ENCODE peak calls at places on chromosomes 6 and 20, in seven cellular contexts. One of them, this sample, is unnamed.

GRCh38 chr6:31308050-31308844 is 36.4 kb upstream of the HLA-C start:
- DNase-seq in activated T-cell treated with anti-CD3 and anti-CD28 coated beads for 4 hours: peak
- DNase-seq in RKO: no peak
- DNase-seq in NCI-H460: no peak
- DNase-seq in stimulated activated naive B cell treated with anti-CD40 and anti-IgM and Interleukin-4, amounts not matched to agents 10 μg/mL and 1 μg/mL and 100 μg/mL, for 72 hours: peak
- DNase-seq in T1000: no peak
- DNase-seq in HEK293T: no peak
- DNase-seq in this sample: no peak

GRCh38 chr6:107061125-107062020 is 33.4 kb downstream of the MTRES1 start:
- DNase-seq in activated T-cell treated with anti-CD3 and anti-CD28 coated beads for 4 hours: no peak
- DNase-seq in RKO: no peak
- DNase-seq in NCI-H460: no peak
- DNase-seq in stimulated activated naive B cell treated with anti-CD40 and anti-IgM and Interleukin-4, amounts not matched to agents 10 μg/mL and 1 μg/mL and 100 μg/mL, for 72 hours: no peak
- DNase-seq in T1000: no peak
- DNase-seq in HEK293T: no peak
- DNase-seq in this sample: no peak

GRCh38 chr20:32574296-32575226 is 10.6 kb downstream of the NOL4L start:
- DNase-seq in activated T-cell treated with anti-CD3 and anti-CD28 coated beads for 4 hours: no peak
- DNase-seq in RKO: peak
- DNase-seq in NCI-H460: peak
- DNase-seq in stimulated activated naive B cell treated with anti-CD40 and anti-IgM and Interleukin-4, amounts not matched to agents 10 μg/mL and 1 μg/mL and 100 μg/mL, for 72 hours: no peak
- DNase-seq in T1000: no peak
- DNase-seq in HEK293T: peak
- DNase-seq in this sample: no peak

GRCh38 chr20:23094213-23094896 is 8.2 kb upstream of the CD93 start:
- DNase-seq in activated T-cell treated with anti-CD3 and anti-CD28 coated beads for 4 hours: no peak
- DNase-seq in RKO: no peak
- DNase-seq in NCI-H460: no peak
- DNase-seq in stimulated activated naive B cell treated with anti-CD40 and anti-IgM and Interleukin-4, amounts not matched to agents 10 μg/mL and 1 μg/mL and 100 μg/mL, for 72 hours: no peak
- DNase-seq in T1000: no peak
- DNase-seq in HEK293T: no peak
- DNase-seq in this sample: no peak

GRCh38 chr6:134732761-134733160 is 217.1 kb downstream of the ALDH8A1 start:
- DNase-seq in activated T-cell treated with anti-CD3 and anti-CD28 coated beads for 4 hours: no peak
- DNase-seq in RKO: peak
- DNase-seq in NCI-H460: no peak
- DNase-seq in stimulated activated naive B cell treated with anti-CD40 and anti-IgM and Interleukin-4, amounts not matched to agents 10 μg/mL and 1 μg/mL and 100 μg/mL, for 72 hours: no peak
- DNase-seq in T1000: no peak
- DNase-seq in HEK293T: no peak
- DNase-seq in this sample: no peak

GRCh38 chr6:170030284-170031095 is 260.4 kb downstream of the DLL1 start:
- DNase-seq in activated T-cell treated with anti-CD3 and anti-CD28 coated beads for 4 hours: no peak
- DNase-seq in RKO: no peak
- DNase-seq in NCI-H460: no peak
- DNase-seq in stimulated activated naive B cell treated with anti-CD40 and anti-IgM and Interleukin-4, amounts not matched to agents 10 μg/mL and 1 μg/mL and 100 μg/mL, for 72 hours: no peak
- DNase-seq in T1000: no peak
- DNase-seq in HEK293T: no peak
- DNase-seq in this sample: no peak

GRCh38 chr6:164911873-164912580 is 397.4 kb downstream of the C6orf118 start:
- DNase-seq in activated T-cell treated with anti-CD3 and anti-CD28 coated beads for 4 hours: no peak
- DNase-seq in RKO: no peak
- DNase-seq in NCI-H460: no peak
- DNase-seq in stimulated activated naive B cell treated with anti-CD40 and anti-IgM and Interleukin-4, amounts not matched to agents 10 μg/mL and 1 μg/mL and 100 μg/mL, for 72 hours: no peak
- DNase-seq in T1000: no peak
- DNase-seq in HEK293T: no peak
- DNase-seq in this sample: no peak

GRCh38 chr20:1299522-1299921 is 29.4 kb downstream of the SDCBP2 start:
- DNase-seq in activated T-cell treated with anti-CD3 and anti-CD28 coated beads for 4 hours: peak
- DNase-seq in RKO: no peak
- DNase-seq in NCI-H460: no peak
- DNase-seq in stimulated activated naive B cell treated with anti-CD40 and anti-IgM and Interleukin-4, amounts not matched to agents 10 μg/mL and 1 μg/mL and 100 μg/mL, for 72 hours: no peak
- DNase-seq in T1000: no peak
- DNase-seq in HEK293T: peak
- DNase-seq in this sample: no peak

GRCh38 chr6:134758616-134759015 is 191.3 kb downstream of the ALDH8A1 start:
- DNase-seq in activated T-cell treated with anti-CD3 and anti-CD28 coated beads for 4 hours: no peak
- DNase-seq in RKO: no peak
- DNase-seq in NCI-H460: no peak
- DNase-seq in stimulated activated naive B cell treated with anti-CD40 and anti-IgM and Interleukin-4, amounts not matched to agents 10 μg/mL and 1 μg/mL and 100 μg/mL, for 72 hours: no peak
- DNase-seq in T1000: no peak
- DNase-seq in HEK293T: no peak
- DNase-seq in this sample: no peak

GRCh38 chr20:61933951-61934715 is 131.5 kb downstream of the TAF4 start:
- DNase-seq in activated T-cell treated with anti-CD3 and anti-CD28 coated beads for 4 hours: no peak
- DNase-seq in RKO: no peak
- DNase-seq in NCI-H460: no peak
- DNase-seq in stimulated activated naive B cell treated with anti-CD40 and anti-IgM and Interleukin-4, amounts not matched to agents 10 μg/mL and 1 μg/mL and 100 μg/mL, for 72 hours: no peak
- DNase-seq in T1000: no peak
- DNase-seq in HEK293T: no peak
- DNase-seq in this sample: no peak

GRCh38 chr20:46681032-46681854 is 8.0 kb downstream of the TP53RK start:
- DNase-seq in activated T-cell treated with anti-CD3 and anti-CD28 coated beads for 4 hours: peak
- DNase-seq in RKO: peak
- DNase-seq in NCI-H460: peak
- DNase-seq in stimulated activated naive B cell treated with anti-CD40 and anti-IgM and Interleukin-4, amounts not matched to agents 10 μg/mL and 1 μg/mL and 100 μg/mL, for 72 hours: peak
- DNase-seq in T1000: no peak
- DNase-seq in HEK293T: peak
- DNase-seq in this sample: peak

GRCh38 chr6:19795211-19795610 is 42.0 kb upstream of the ID4 start:
- DNase-seq in activated T-cell treated with anti-CD3 and anti-CD28 coated beads for 4 hours: no peak
- DNase-seq in RKO: no peak
- DNase-seq in NCI-H460: no peak
- DNase-seq in stimulated activated naive B cell treated with anti-CD40 and anti-IgM and Interleukin-4, amounts not matched to agents 10 μg/mL and 1 μg/mL and 100 μg/mL, for 72 hours: no peak
- DNase-seq in T1000: no peak
- DNase-seq in HEK293T: no peak
- DNase-seq in this sample: no peak

GRCh38 chr6:131053546-131054240 is 9.4 kb downstream of the EPB41L2 start:
- DNase-seq in activated T-cell treated with anti-CD3 and anti-CD28 coated beads for 4 hours: no peak
- DNase-seq in RKO: peak
- DNase-seq in NCI-H460: no peak
- DNase-seq in stimulated activated naive B cell treated with anti-CD40 and anti-IgM and Interleukin-4, amounts not matched to agents 10 μg/mL and 1 μg/mL and 100 μg/mL, for 72 hours: no peak
- DNase-seq in T1000: peak
- DNase-seq in HEK293T: no peak
- DNase-seq in this sample: no peak

GRCh38 chr6:143337201-143337949 is 113.1 kb downstream of the ADAT2 start:
- DNase-seq in activated T-cell treated with anti-CD3 and anti-CD28 coated beads for 4 hours: peak
- DNase-seq in RKO: no peak
- DNase-seq in NCI-H460: peak
- DNase-seq in stimulated activated naive B cell treated with anti-CD40 and anti-IgM and Interleukin-4, amounts not matched to agents 10 μg/mL and 1 μg/mL and 100 μg/mL, for 72 hours: peak
- DNase-seq in T1000: no peak
- DNase-seq in HEK293T: peak
- DNase-seq in this sample: peak

GRCh38 chr6:47741807-47742206 is 40.0 kb upstream of the OPN5 start:
- DNase-seq in activated T-cell treated with anti-CD3 and anti-CD28 coated beads for 4 hours: no peak
- DNase-seq in RKO: peak
- DNase-seq in NCI-H460: no peak
- DNase-seq in stimulated activated naive B cell treated with anti-CD40 and anti-IgM and Interleukin-4, amounts not matched to agents 10 μg/mL and 1 μg/mL and 100 μg/mL, for 72 hours: no peak
- DNase-seq in T1000: no peak
- DNase-seq in HEK293T: no peak
- DNase-seq in this sample: peak

GRCh38 chr6:108945686-108946158 is 97.5 kb downstream of the ARMC2 start:
- DNase-seq in activated T-cell treated with anti-CD3 and anti-CD28 coated beads for 4 hours: no peak
- DNase-seq in RKO: no peak
- DNase-seq in NCI-H460: no peak
- DNase-seq in stimulated activated naive B cell treated with anti-CD40 and anti-IgM and Interleukin-4, amounts not matched to agents 10 μg/mL and 1 μg/mL and 100 μg/mL, for 72 hours: no peak
- DNase-seq in T1000: no peak
- DNase-seq in HEK293T: no peak
- DNase-seq in this sample: no peak

GRCh38 chr6:29964904-29965872 is 22.9 kb downstream of the HLA-A start:
- DNase-seq in activated T-cell treated with anti-CD3 and anti-CD28 coated beads for 4 hours: peak
- DNase-seq in RKO: peak
- DNase-seq in NCI-H460: peak
- DNase-seq in stimulated activated naive B cell treated with anti-CD40 and anti-IgM and Interleukin-4, amounts not matched to agents 10 μg/mL and 1 μg/mL and 100 μg/mL, for 72 hours: peak
- DNase-seq in T1000: peak
- DNase-seq in HEK293T: no peak
- DNase-seq in this sample: no peak

GRCh38 chr6:124069230-124069815 is 265.7 kb downstream of the NKAIN2 start:
- DNase-seq in activated T-cell treated with anti-CD3 and anti-CD28 coated beads for 4 hours: no peak
- DNase-seq in RKO: no peak
- DNase-seq in NCI-H460: no peak
- DNase-seq in stimulated activated naive B cell treated with anti-CD40 and anti-IgM and Interleukin-4, amounts not matched to agents 10 μg/mL and 1 μg/mL and 100 μg/mL, for 72 hours: no peak
- DNase-seq in T1000: no peak
- DNase-seq in HEK293T: no peak
- DNase-seq in this sample: no peak

GRCh38 chr20:844473-845225 is 11.1 kb downstream of the FAM110A start:
- DNase-seq in activated T-cell treated with anti-CD3 and anti-CD28 coated beads for 4 hours: peak
- DNase-seq in RKO: no peak
- DNase-seq in NCI-H460: peak
- DNase-seq in stimulated activated naive B cell treated with anti-CD40 and anti-IgM and Interleukin-4, amounts not matched to agents 10 μg/mL and 1 μg/mL and 100 μg/mL, for 72 hours: peak
- DNase-seq in T1000: peak
- DNase-seq in HEK293T: peak
- DNase-seq in this sample: no peak

GRCh38 chr6:166488701-166489100 is 97.8 kb downstream of the RAMACL start:
- DNase-seq in activated T-cell treated with anti-CD3 and anti-CD28 coated beads for 4 hours: no peak
- DNase-seq in RKO: no peak
- DNase-seq in NCI-H460: no peak
- DNase-seq in stimulated activated naive B cell treated with anti-CD40 and anti-IgM and Interleukin-4, amounts not matched to agents 10 μg/mL and 1 μg/mL and 100 μg/mL, for 72 hours: no peak
- DNase-seq in T1000: no peak
- DNase-seq in HEK293T: no peak
- DNase-seq in this sample: no peak

GRCh38 chr6:41846666-41847237 is 48.4 kb downstream of the USP49 start:
- DNase-seq in activated T-cell treated with anti-CD3 and anti-CD28 coated beads for 4 hours: peak
- DNase-seq in RKO: peak
- DNase-seq in NCI-H460: peak
- DNase-seq in stimulated activated naive B cell treated with anti-CD40 and anti-IgM and Interleukin-4, amounts not matched to agents 10 μg/mL and 1 μg/mL and 100 μg/mL, for 72 hours: peak
- DNase-seq in T1000: peak
- DNase-seq in HEK293T: peak
- DNase-seq in this sample: peak

GRCh38 chr6:90434096-90434495 is 137.5 kb upstream of the BACH2 start:
- DNase-seq in activated T-cell treated with anti-CD3 and anti-CD28 coated beads for 4 hours: no peak
- DNase-seq in RKO: no peak
- DNase-seq in NCI-H460: no peak
- DNase-seq in stimulated activated naive B cell treated with anti-CD40 and anti-IgM and Interleukin-4, amounts not matched to agents 10 μg/mL and 1 μg/mL and 100 μg/mL, for 72 hours: no peak
- DNase-seq in T1000: no peak
- DNase-seq in HEK293T: no peak
- DNase-seq in this sample: no peak

GRCh38 chr20:21206571-21206970 is 80.7 kb downstream of the KIZ start:
- DNase-seq in activated T-cell treated with anti-CD3 and anti-CD28 coated beads for 4 hours: no peak
- DNase-seq in RKO: no peak
- DNase-seq in NCI-H460: no peak
- DNase-seq in stimulated activated naive B cell treated with anti-CD40 and anti-IgM and Interleukin-4, amounts not matched to agents 10 μg/mL and 1 μg/mL and 100 μg/mL, for 72 hours: no peak
- DNase-seq in T1000: no peak
- DNase-seq in HEK293T: no peak
- DNase-seq in this sample: no peak

GRCh38 chr6:170464080-170464479 is 89.0 kb downstream of the PSMB1 start:
- DNase-seq in activated T-cell treated with anti-CD3 and anti-CD28 coated beads for 4 hours: no peak
- DNase-seq in RKO: no peak
- DNase-seq in NCI-H460: no peak
- DNase-seq in stimulated activated naive B cell treated with anti-CD40 and anti-IgM and Interleukin-4, amounts not matched to agents 10 μg/mL and 1 μg/mL and 100 μg/mL, for 72 hours: no peak
- DNase-seq in T1000: no peak
- DNase-seq in HEK293T: no peak
- DNase-seq in this sample: no peak

GRCh38 chr20:56515657-56516381 is 8.7 kb upstream of the FAM209A start:
- DNase-seq in activated T-cell treated with anti-CD3 and anti-CD28 coated beads for 4 hours: no peak
- DNase-seq in RKO: peak
- DNase-seq in NCI-H460: no peak
- DNase-seq in stimulated activated naive B cell treated with anti-CD40 and anti-IgM and Interleukin-4, amounts not matched to agents 10 μg/mL and 1 μg/mL and 100 μg/mL, for 72 hours: no peak
- DNase-seq in T1000: no peak
- DNase-seq in HEK293T: no peak
- DNase-seq in this sample: no peak

GRCh38 chr6:159232751-159233150 is 63.6 kb downstream of the FNDC1 start:
- DNase-seq in activated T-cell treated with anti-CD3 and anti-CD28 coated beads for 4 hours: no peak
- DNase-seq in RKO: no peak
- DNase-seq in NCI-H460: no peak
- DNase-seq in stimulated activated naive B cell treated with anti-CD40 and anti-IgM and Interleukin-4, amounts not matched to agents 10 μg/mL and 1 μg/mL and 100 μg/mL, for 72 hours: no peak
- DNase-seq in T1000: no peak
- DNase-seq in HEK293T: no peak
- DNase-seq in this sample: no peak

GRCh38 chr20:35771689-35772562 is at the start of gene PHF20:
- DNase-seq in activated T-cell treated with anti-CD3 and anti-CD28 coated beads for 4 hours: peak
- DNase-seq in RKO: peak
- DNase-seq in NCI-H460: peak
- DNase-seq in stimulated activated naive B cell treated with anti-CD40 and anti-IgM and Interleukin-4, amounts not matched to agents 10 μg/mL and 1 μg/mL and 100 μg/mL, for 72 hours: peak
- DNase-seq in T1000: peak
- DNase-seq in HEK293T: peak
- DNase-seq in this sample: peak

GRCh38 chr6:134437376-134437775 is 119.5 kb upstream of the SGK1 start:
- DNase-seq in activated T-cell treated with anti-CD3 and anti-CD28 coated beads for 4 hours: no peak
- DNase-seq in RKO: peak
- DNase-seq in NCI-H460: no peak
- DNase-seq in stimulated activated naive B cell treated with anti-CD40 and anti-IgM and Interleukin-4, amounts not matched to agents 10 μg/mL and 1 μg/mL and 100 μg/mL, for 72 hours: peak
- DNase-seq in T1000: peak
- DNase-seq in HEK293T: no peak
- DNase-seq in this sample: no peak

GRCh38 chr6:168452685-168453377 is 11.8 kb downstream of the SMOC2 start:
- DNase-seq in activated T-cell treated with anti-CD3 and anti-CD28 coated beads for 4 hours: no peak
- DNase-seq in RKO: no peak
- DNase-seq in NCI-H460: no peak
- DNase-seq in stimulated activated naive B cell treated with anti-CD40 and anti-IgM and Interleukin-4, amounts not matched to agents 10 μg/mL and 1 μg/mL and 100 μg/mL, for 72 hours: no peak
- DNase-seq in T1000: no peak
- DNase-seq in HEK293T: no peak
- DNase-seq in this sample: no peak

GRCh38 chr6:8548979-8549378 is 113.6 kb upstream of the SLC35B3 start:
- DNase-seq in activated T-cell treated with anti-CD3 and anti-CD28 coated beads for 4 hours: no peak
- DNase-seq in RKO: no peak
- DNase-seq in NCI-H460: no peak
- DNase-seq in stimulated activated naive B cell treated with anti-CD40 and anti-IgM and Interleukin-4, amounts not matched to agents 10 μg/mL and 1 μg/mL and 100 μg/mL, for 72 hours: no peak
- DNase-seq in T1000: no peak
- DNase-seq in HEK293T: no peak
- DNase-seq in this sample: no peak

GRCh38 chr6:82570083-82570482 is 206.5 kb downstream of the TPBG start:
- DNase-seq in activated T-cell treated with anti-CD3 and anti-CD28 coated beads for 4 hours: no peak
- DNase-seq in RKO: no peak
- DNase-seq in NCI-H460: no peak
- DNase-seq in stimulated activated naive B cell treated with anti-CD40 and anti-IgM and Interleukin-4, amounts not matched to agents 10 μg/mL and 1 μg/mL and 100 μg/mL, for 72 hours: no peak
- DNase-seq in T1000: no peak
- DNase-seq in HEK293T: no peak
- DNase-seq in this sample: no peak

GRCh38 chr6:131980791-131981623 is 29.8 kb upstream of the CCN2 start:
- DNase-seq in activated T-cell treated with anti-CD3 and anti-CD28 coated beads for 4 hours: no peak
- DNase-seq in RKO: no peak
- DNase-seq in NCI-H460: no peak
- DNase-seq in stimulated activated naive B cell treated with anti-CD40 and anti-IgM and Interleukin-4, amounts not matched to agents 10 μg/mL and 1 μg/mL and 100 μg/mL, for 72 hours: no peak
- DNase-seq in T1000: no peak
- DNase-seq in HEK293T: no peak
- DNase-seq in this sample: no peak